ENCODE peak calls at places on chromosomes 3 and 15, in ten cellular contexts. S is endothelial cell, J is HFF-Myc, N is heart right ventricle, F is choroid plexus epithelial cell, E is psoas muscle, O is nephron progenitor cell, H is lower lobe of right lung, L is Panc1, Z is AG09319. T is an unnamed sample.

GRCh38 chr3:126931806-126932187 is 51.1 kb upstream of the PLXNA1 start:
- DNase-seq in S (no peak), J (no peak), N (no peak), F (no peak), E (no peak), O (no peak), H (no peak), L (no peak), Z (no peak), T (no peak)

GRCh38 chr3:126445506-126445905 is 30.2 kb downstream of the ZXDC start:
- DNase-seq in S (no peak), J (no peak), N (no peak), F (no peak), E (no peak), O (no peak), H (no peak), L (no peak), Z (no peak), T (no peak)

GRCh38 chr3:30473374-30474051 is 132.9 kb upstream of the TGFBR2 start:
- DNase-seq in S (no peak), J (no peak), N (no peak), F (peak), E (peak), O (no peak), H (peak), L (no peak), Z (no peak), T (peak)

GRCh38 chr3:108493862-108494261 is 16.5 kb downstream of the MYH15 start:
- DNase-seq in S (peak), J (no peak), N (peak), F (no peak), E (no peak), O (no peak), H (no peak), L (no peak), Z (no peak), T (no peak)

GRCh38 chr3:183967693-183968092 is 50.0 kb downstream of the ABCC5 start:
- DNase-seq in S (no peak), J (no peak), N (no peak), F (no peak), E (no peak), O (no peak), H (no peak), L (no peak), Z (no peak), T (no peak)

GRCh38 chr3:156681003-156681402 is 6.6 kb downstream of the TIPARP start:
- DNase-seq in S (peak), J (peak), N (no peak), F (peak), E (no peak), O (no peak), H (no peak), L (no peak), Z (peak), T (no peak)

GRCh38 chr15:55909036-55909811 is 84.2 kb downstream of the NEDD4 start:
- DNase-seq in S (no peak), J (peak), N (no peak), F (peak), E (peak), O (no peak), H (no peak), L (no peak), Z (no peak), T (no peak)

GRCh38 chr3:42961633-42962032 is 17.5 kb upstream of the GASK1A start:
- DNase-seq in S (peak), J (peak), N (no peak), F (peak), E (no peak), O (peak), H (no peak), L (peak), Z (peak), T (no peak)

GRCh38 chr15:25435474-25436243 is 3.2 kb downstream of the UBE3A start:
- DNase-seq in S (no peak), J (no peak), N (no peak), F (peak), E (no peak), O (no peak), H (no peak), L (no peak), Z (no peak), T (no peak)

GRCh38 chr3:12946661-12947316 is 105.4 kb upstream of the RPL32 start:
- DNase-seq in S (no peak), J (no peak), N (no peak), F (no peak), E (no peak), O (no peak), H (no peak), L (no peak), Z (no peak), T (no peak)

GRCh38 chr3:191373327-191373726 is 43.0 kb upstream of the UTS2B start:
- DNase-seq in S (no peak), J (no peak), N (no peak), F (peak), E (no peak), O (no peak), H (no peak), L (no peak), Z (no peak), T (no peak)

GRCh38 chr3:134126153-134126552 is 96.4 kb upstream of the SLCO2A1 start:
- DNase-seq in S (no peak), J (no peak), N (no peak), F (peak), E (no peak), O (no peak), H (no peak), L (no peak), Z (no peak), T (no peak)

GRCh38 chr3:72821170-72821781 is 27.0 kb downstream of the SHQ1 start:
- DNase-seq in S (no peak), J (no peak), N (no peak), F (peak), E (no peak), O (no peak), H (no peak), L (no peak), Z (no peak), T (no peak)

GRCh38 chr3:195774917-195775316 is 36.8 kb downstream of the MUC4 start:
- DNase-seq in S (peak), J (no peak), N (peak), F (peak), E (peak), O (peak), H (peak), L (peak), Z (no peak), T (no peak)

GRCh38 chr15:99264125-99264524 is 12.8 kb downstream of the LRRC28 start:
- DNase-seq in S (no peak), J (no peak), N (no peak), F (no peak), E (no peak), O (no peak), H (no peak), L (no peak), Z (no peak), T (no peak)

GRCh38 chr3:107523361-107524213 is 825 bp downstream of the BBX start:
- DNase-seq in S (peak), J (no peak), N (no peak), F (peak), E (peak), O (no peak), H (peak), L (no peak), Z (no peak), T (peak)

GRCh38 chr15:68997050-68997449 is 17.4 kb upstream of the NOX5 start:
- DNase-seq in S (no peak), J (no peak), N (no peak), F (no peak), E (no peak), O (no peak), H (no peak), L (no peak), Z (no peak), T (no peak)

GRCh38 chr15:86384191-86384590 is 304.5 kb downstream of the AGBL1 start:
- DNase-seq in S (no peak), J (no peak), N (no peak), F (no peak), E (no peak), O (no peak), H (no peak), L (no peak), Z (no peak), T (no peak)

GRCh38 chr3:142586803-142587406 is 8.4 kb upstream of the ATR start:
- DNase-seq in S (peak), J (peak), N (no peak), F (peak), E (no peak), O (peak), H (no peak), L (peak), Z (peak), T (no peak)

GRCh38 chr3:177905173-177905894 is 630.9 kb upstream of the KCNMB2 start:
- DNase-seq in S (no peak), J (peak), N (no peak), F (peak), E (no peak), O (no peak), H (no peak), L (no peak), Z (peak), T (no peak)

GRCh38 chr3:114213262-114213668 is 24.1 kb downstream of the ZNF80 start:
- DNase-seq in S (no peak), J (no peak), N (no peak), F (peak), E (no peak), O (no peak), H (no peak), L (no peak), Z (no peak), T (no peak)

GRCh38 chr3:39254806-39255449 is 24.9 kb downstream of the CX3CR1 start:
- DNase-seq in S (no peak), J (peak), N (no peak), F (peak), E (no peak), O (no peak), H (no peak), L (no peak), Z (no peak), T (no peak)

GRCh38 chr15:51349156-51349844 is 7.8 kb downstream of the GLDN start:
- DNase-seq in S (no peak), J (no peak), N (no peak), F (peak), E (no peak), O (no peak), H (no peak), L (no peak), Z (no peak), T (no peak)

GRCh38 chr15:55993111-55993803 is at the start of gene NEDD4:
- DNase-seq in S (peak), J (peak), N (peak), F (peak), E (peak), O (peak), H (peak), L (no peak), Z (peak), T (peak)

GRCh38 chr3:42036483-42036823 is 54.7 kb upstream of the TRAK1 start:
- DNase-seq in S (no peak), J (peak), N (no peak), F (peak), E (no peak), O (no peak), H (no peak), L (peak), Z (peak), T (no peak)

GRCh38 chr15:76163429-76164020 is 103.7 kb downstream of the TMEM266 start:
- DNase-seq in S (no peak), J (no peak), N (peak), F (peak), E (peak), O (no peak), H (peak), L (no peak), Z (peak), T (no peak)

GRCh38 chr3:147447224-147447623 is 38.1 kb downstream of the ZIC1 start:
- DNase-seq in S (no peak), J (no peak), N (no peak), F (no peak), E (no peak), O (no peak), H (no peak), L (no peak), Z (no peak), T (no peak)
- TF ChIP-seq CTCF in S (no peak), J (no peak), N (no peak), F (no peak), E (no peak), O (no peak), H (no peak), L (no peak), Z (no peak), T (no peak)

GRCh38 chr3:31980530-31981205 is 394 bp downstream of the OSBPL10 start:
- DNase-seq in S (peak), J (no peak), N (peak), F (peak), E (peak), O (peak), H (peak), L (no peak), Z (no peak), T (no peak)
- TF ChIP-seq CTCF in S (no peak), J (no peak), N (no peak), F (peak), E (no peak), O (no peak), H (no peak), L (peak), Z (no peak), T (no peak)

GRCh38 chr15:66080791-66081475 is 172.6 kb downstream of the MEGF11 start:
- DNase-seq in S (peak), J (no peak), N (no peak), F (peak), E (no peak), O (peak), H (no peak), L (no peak), Z (peak), T (no peak)
- TF ChIP-seq CTCF in S (no peak), J (peak), N (no peak), F (no peak), E (no peak), O (peak), H (no peak), L (no peak), Z (no peak), T (no peak)

DNA sequence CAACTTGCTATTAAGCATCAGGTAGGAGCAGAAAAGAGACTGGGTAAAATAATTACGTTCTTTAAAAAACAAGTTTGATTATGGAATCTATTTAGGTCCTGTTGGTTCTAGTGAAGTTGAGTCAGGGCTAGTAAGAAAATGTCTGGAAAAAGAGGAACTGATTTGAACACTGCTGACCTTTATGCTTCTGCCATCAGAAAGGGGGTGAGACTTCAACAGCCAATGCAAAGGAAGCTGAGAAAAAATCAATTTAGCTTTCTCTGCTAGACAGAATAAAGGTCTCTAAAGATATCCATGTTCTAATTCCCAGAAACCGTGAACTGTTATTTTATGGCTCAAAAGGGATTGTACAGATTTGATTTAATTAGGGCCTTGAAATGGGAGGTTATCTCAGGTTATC is 157.5 kb downstream of the ROBO2 start:
- DNase-seq in S (no peak), J (no peak), N (no peak), F (no peak), E (no peak), O (no peak), H (no peak), L (no peak), Z (no peak), T (no peak)
- TF ChIP-seq CTCF in S (no peak), J (no peak), N (no peak), F (no peak), E (no peak), O (no peak), H (no peak), L (no peak), Z (no peak), T (no peak)

DNA sequence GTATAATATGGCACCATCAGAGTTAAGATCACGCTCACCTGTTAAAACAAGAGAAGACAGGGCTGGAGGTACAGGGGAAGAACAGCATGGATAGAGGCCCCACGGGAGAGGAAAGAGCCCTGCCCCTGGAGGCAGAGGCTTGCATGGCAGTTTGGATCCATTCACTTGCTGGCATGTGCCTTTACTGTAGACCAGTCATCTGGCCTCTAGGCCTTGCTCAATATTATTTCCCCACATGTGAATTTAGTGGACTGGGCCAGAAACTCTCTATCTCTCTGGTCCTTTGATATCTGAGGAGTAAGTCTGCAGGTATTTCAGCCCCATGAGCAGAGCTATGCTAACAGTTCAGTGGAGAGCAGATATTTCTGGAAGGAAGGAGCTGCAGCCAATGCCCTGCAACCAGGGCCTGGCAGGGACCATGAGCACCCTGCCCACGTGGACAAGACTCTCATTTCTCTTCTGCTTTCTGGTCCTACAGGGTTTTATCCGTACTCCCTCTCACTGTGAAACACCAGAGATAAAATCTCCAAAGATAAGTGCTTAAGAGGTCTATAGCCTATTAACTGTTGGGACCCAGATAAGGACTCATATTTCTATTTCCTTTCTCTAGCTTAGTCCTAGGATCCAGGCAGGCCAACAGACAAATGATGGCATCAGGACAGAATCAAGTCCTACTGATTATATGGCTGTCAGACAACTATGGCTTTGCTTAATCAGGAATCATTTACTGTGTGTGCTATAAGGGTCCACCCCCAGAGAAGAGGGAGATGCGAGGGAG is 65.0 kb downstream of the CLDN11 start:
- DNase-seq in S (no peak), J (no peak), N (no peak), F (no peak), E (no peak), O (no peak), H (no peak), L (no peak), Z (no peak), T (no peak)
- TF ChIP-seq CTCF in S (peak), J (peak), N (no peak), F (peak), E (no peak), O (no peak), H (no peak), L (no peak), Z (peak), T (no peak)

GRCh38 chr3:194177156-194177555 is 41.2 kb downstream of the HES1 start:
- DNase-seq in S (no peak), J (no peak), N (no peak), F (no peak), E (no peak), O (no peak), H (no peak), L (no peak), Z (no peak), T (no peak)
- TF ChIP-seq CTCF in S (no peak), J (no peak), N (no peak), F (no peak), E (no peak), O (no peak), H (no peak), L (no peak), Z (no peak), T (no peak)

GRCh38 chr3:158093526-158093925 is 12.7 kb downstream of the SHOX2 start:
- DNase-seq in S (no peak), J (no peak), N (no peak), F (no peak), E (no peak), O (no peak), H (no peak), L (no peak), Z (peak), T (no peak)

GRCh38 chr3:158095302-158095997 is 10.8 kb downstream of the SHOX2 start:
- DNase-seq in S (peak), J (no peak), N (no peak), F (no peak), E (no peak), O (peak), H (no peak), L (no peak), Z (no peak), T (no peak)

GRCh38 chr3:158094235-158094916 is 11.8 kb downstream of the SHOX2 start:
- DNase-seq in S (peak), J (no peak), N (peak), F (no peak), E (no peak), O (peak), H (no peak), L (no peak), Z (no peak), T (no peak)

GRCh38 chr3:158094917-158095301 is 11.3 kb downstream of the SHOX2 start:
- DNase-seq in S (no peak), J (no peak), N (no peak), F (no peak), E (no peak), O (peak), H (no peak), L (no peak), Z (no peak), T (no peak)

DNA sequence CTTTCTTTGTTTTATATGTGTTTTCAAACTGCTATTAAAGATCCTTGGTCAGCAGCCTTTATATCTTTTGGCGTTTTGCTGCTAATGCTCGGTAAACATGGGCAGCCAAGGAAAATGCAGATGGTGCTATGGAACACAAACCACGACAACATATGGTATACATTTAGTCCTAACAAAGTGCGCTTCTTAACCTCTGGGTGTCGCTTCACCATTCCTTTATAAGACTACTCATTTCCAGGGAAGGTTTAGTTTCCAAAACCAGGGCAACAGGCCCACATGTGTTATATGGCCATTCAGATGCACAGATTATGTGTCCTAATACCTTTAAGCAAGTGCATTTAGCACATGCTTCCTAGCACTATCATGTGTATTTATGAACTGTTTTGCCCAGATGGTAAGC is 14.7 kb downstream of the SHOX2 start:
- DNase-seq in S (no peak), J (peak), N (no peak), F (peak), E (no peak), O (no peak), H (no peak), L (no peak), Z (no peak), T (no peak)
- TF ChIP-seq CTCF in S (no peak), J (peak), N (no peak), F (peak), E (peak), O (peak), H (peak), L (peak), Z (no peak), T (peak)